ENCODE peak calls at places on chromosomes 4 and X, in ten cellular contexts. J is NCI-H1092, M is GM10248, I is endothelial cell, A is A549, R is left colon, G is HTR-8/SVneo, S is iris pigment epithelial cell, W is germinal center, T is pancreas. V is an unnamed sample.

GRCh38 chr4:169253087-169253675 is 17.6 kb downstream of the SH3RF1 start:
- DNase-seq in W (no peak), T (no peak), S (peak), G (no peak), A (no peak), I (no peak), M (no peak), R (no peak), J (no peak), V (peak)

GRCh38 chr4:177339794-177340374 is 30.2 kb downstream of the NEIL3 start:
- DNase-seq in I (no peak), A (peak), R (no peak), W (peak), S (peak), M (peak), T (no peak), G (peak), J (no peak), V (peak)

GRCh38 chrX:23819385-23820234 is 36.6 kb downstream of the SAT1 start:
- DNase-seq in T (no peak), S (peak), J (no peak), R (no peak), A (no peak), M (no peak), I (no peak), W (no peak), G (no peak), V (no peak)

GRCh38 chr4:53192017-53192416 is 173.8 kb downstream of the SCFD2 start:
- DNase-seq in W (no peak), G (no peak), T (no peak), A (no peak), R (no peak), I (no peak), J (no peak), M (no peak), S (no peak), V (no peak)

GRCh38 chr4:150493846-150494245 is 88.1 kb upstream of the MAB21L2 start:
- DNase-seq in R (no peak), W (no peak), J (no peak), S (peak), G (no peak), M (no peak), I (no peak), A (no peak), T (no peak), V (no peak)

GRCh38 chrX:96140796-96141195 is 543.8 kb upstream of the DIAPH2 start:
- DNase-seq in J (no peak), A (no peak), G (no peak), M (no peak), I (no peak), T (no peak), R (no peak), S (peak), W (no peak), V (no peak)

GRCh38 chr4:17447675-17448298 is 64.1 kb downstream of the QDPR start:
- DNase-seq in A (peak), S (peak), G (peak), R (peak), J (peak), M (peak), T (no peak), W (peak), I (peak), V (peak)

GRCh38 chr4:33071552-33071951 is 2351.4 kb downstream of the PCDH7 start:
- DNase-seq in T (no peak), A (no peak), I (no peak), J (no peak), G (no peak), W (no peak), M (no peak), S (peak), R (no peak), V (peak)

GRCh38 chr4:79673321-79673720 is 265.3 kb upstream of the GK2 start:
- DNase-seq in I (no peak), J (no peak), G (no peak), T (no peak), W (no peak), A (no peak), S (no peak), R (no peak), M (no peak), V (no peak)

GRCh38 chr4:184448828-184449227 is 25.5 kb downstream of the IRF2 start:
- DNase-seq in J (no peak), A (no peak), T (no peak), M (peak), R (peak), W (peak), G (no peak), S (peak), I (no peak), V (peak)

GRCh38 chrX:132737743-132738142 is 220.7 kb downstream of the HS6ST2 start:
- DNase-seq in A (no peak), R (no peak), G (no peak), M (no peak), W (no peak), S (peak), J (no peak), T (no peak), I (no peak), V (no peak)

GRCh38 chrX:30992381-30992904 is 79.4 kb downstream of the FTHL17 start:
- DNase-seq in S (peak), G (no peak), R (no peak), M (no peak), I (no peak), A (no peak), J (peak), T (no peak), W (no peak), V (peak)

GRCh38 chr4:141711211-141711610 is 74.8 kb downstream of the IL15 start:
- DNase-seq in R (no peak), M (no peak), G (no peak), T (no peak), A (no peak), I (no peak), S (peak), J (no peak), W (no peak), V (peak)

GRCh38 chr4:136457577-136457976 is 1074.7 kb downstream of the PCDH18 start:
- DNase-seq in M (no peak), I (no peak), S (no peak), A (no peak), R (no peak), W (no peak), G (no peak), J (no peak), T (no peak), V (no peak)

GRCh38 chr4:71211748-71212147 is 127.1 kb upstream of the SLC4A4 start:
- DNase-seq in T (no peak), S (no peak), A (no peak), R (no peak), J (no peak), I (no peak), G (no peak), W (no peak), M (no peak), V (no peak)

GRCh38 chr4:88107406-88108107 is 50.9 kb downstream of the ABCG2 start:
- DNase-seq in W (no peak), J (no peak), R (peak), T (no peak), A (peak), G (no peak), I (no peak), M (no peak), S (peak), V (peak)

GRCh38 chr4:141416219-141416618 is 195.5 kb downstream of the ZNF330 start:
- DNase-seq in M (no peak), T (no peak), I (no peak), S (no peak), G (no peak), J (no peak), W (no peak), R (no peak), A (no peak), V (peak)

GRCh38 chr4:82621212-82621611 is 59.4 kb upstream of the TMEM150C start:
- DNase-seq in I (no peak), T (no peak), S (no peak), G (no peak), A (no peak), J (no peak), R (no peak), W (no peak), M (no peak), V (no peak)

GRCh38 chr4:541271-541670 is 34.8 kb downstream of the TMEM271 start:
- DNase-seq in I (no peak), W (no peak), M (no peak), R (no peak), T (no peak), G (no peak), S (no peak), J (no peak), A (no peak), V (no peak)

GRCh38 chr4:23938796-23939195 is 48.9 kb upstream of the PPARGC1A start:
- DNase-seq in T (no peak), M (no peak), G (no peak), W (no peak), R (no peak), A (no peak), S (no peak), J (no peak), I (no peak), V (no peak)

GRCh38 chr4:40856836-40857362 is 107.1 kb downstream of the NSUN7 start:
- DNase-seq in G (peak), R (peak), J (peak), I (peak), T (peak), A (peak), M (peak), S (peak), W (peak), V (peak)

GRCh38 chrX:123814343-123814742 is 45.5 kb upstream of the XIAP start:
- DNase-seq in S (no peak), G (no peak), T (no peak), M (no peak), R (no peak), A (no peak), W (no peak), J (no peak), I (no peak), V (no peak)

GRCh38 chrX:41259516-41259915 is 74.4 kb upstream of the DDX3X start:
- DNase-seq in A (no peak), R (no peak), M (no peak), I (no peak), T (peak), W (no peak), S (no peak), G (no peak), J (peak), V (peak)

GRCh38 chrX:110284159-110284558 is 33.7 kb downstream of the AMMECR1 start:
- DNase-seq in W (no peak), J (no peak), M (no peak), R (no peak), G (peak), S (peak), A (peak), T (no peak), I (no peak), V (no peak)

GRCh38 chr4:182141046-182141445 is 102.2 kb upstream of the TENM3 start:
- DNase-seq in A (no peak), T (no peak), G (no peak), I (no peak), R (no peak), M (no peak), S (peak), W (no peak), J (no peak), V (peak)

GRCh38 chr4:76296421-76296820 is 10.1 kb upstream of the STBD1 start:
- DNase-seq in G (no peak), W (no peak), R (no peak), T (no peak), S (no peak), J (no peak), M (no peak), I (no peak), A (no peak), V (no peak)

GRCh38 chr4:156575430-156576073 is 396.0 kb downstream of the PDGFC start:
- DNase-seq in T (no peak), I (no peak), G (no peak), J (no peak), M (no peak), A (no peak), S (peak), R (no peak), W (no peak), V (no peak)

GRCh38 chrX:70129811-70130210 is 3.4 kb upstream of the IGBP1 start:
- DNase-seq in J (no peak), R (no peak), S (no peak), G (no peak), A (no peak), M (no peak), W (no peak), T (no peak), I (no peak), V (no peak)

GRCh38 chr4:152594981-152595916 is 59.4 kb upstream of the FBXW7 start:
- DNase-seq in S (peak), I (no peak), W (no peak), A (no peak), G (no peak), T (no peak), R (no peak), M (no peak), J (peak), V (peak)

GRCh38 chr4:113941836-113942235 is 37.6 kb downstream of the ARSJ start:
- DNase-seq in M (no peak), W (no peak), I (no peak), S (no peak), R (no peak), J (no peak), G (no peak), T (no peak), A (no peak), V (no peak)

GRCh38 chr4:101977096-101977495 is 186.6 kb downstream of the BANK1 start:
- DNase-seq in R (no peak), S (peak), J (no peak), M (no peak), W (no peak), A (peak), G (peak), T (no peak), I (no peak), V (no peak)

GRCh38 chr4:121822796-121823504 is 733 bp downstream of the CCNA2 start:
- DNase-seq in T (peak), R (peak), I (peak), J (no peak), G (peak), A (peak), S (peak), M (peak), W (peak), V (peak)

GRCh38 chrX:118228041-118228440 is 111.4 kb upstream of the KLHL13 start:
- DNase-seq in J (no peak), M (no peak), A (no peak), I (no peak), R (no peak), G (no peak), W (no peak), T (no peak), S (peak), V (no peak)

GRCh38 chr4:120671538-120671937 is 251.0 kb downstream of the PRDM5 start:
- DNase-seq in W (no peak), S (no peak), G (no peak), T (no peak), A (no peak), R (no peak), I (no peak), J (no peak), M (no peak), V (no peak)

GRCh38 chr4:76949293-76950051 is at the start of gene SEPTIN11:
- DNase-seq in M (peak), I (peak), S (peak), R (peak), T (peak), G (peak), A (peak), W (peak), J (peak), V (peak)

GRCh38 chr4:173545440-173545839 is 15.4 kb upstream of the HAND2 start:
- DNase-seq in T (no peak), A (no peak), G (no peak), W (no peak), S (no peak), J (no peak), M (no peak), R (no peak), I (no peak), V (no peak)

GRCh38 chr4:173182403-173182802 is 13.8 kb downstream of the GALNT7 start:
- DNase-seq in T (no peak), J (no peak), S (peak), R (no peak), W (no peak), G (no peak), M (no peak), A (no peak), I (no peak), V (no peak)

GRCh38 chrX:153539171-153539978 is 21.9 kb downstream of the ATP2B3 start:
- DNase-seq in I (peak), W (peak), S (peak), G (peak), T (peak), J (peak), M (peak), A (peak), R (peak), V (peak)

GRCh38 chr4:119314356-119314755 is 7.6 kb downstream of the FABP2 start:
- DNase-seq in R (no peak), A (no peak), M (peak), S (peak), J (peak), W (no peak), G (no peak), I (peak), T (no peak), V (peak)

V was measured in left kidney.